ENCODE peak calls at places on chromosome 11, in seven cellular contexts. R is RWPE1; U is body of pancreas; C is colonic mucosa; Y is effector memory CD4-positive, alpha-beta T cell; L is Panc1; I is IMR-90. T is an unnamed sample.

GRCh38 chr11:120337133-120337895 is 1.1 kb downstream of the ARHGEF12 start:
- DNase-seq in R (no peak), U (peak; percentile 46), C (peak; percentile 64), Y (no peak), L (no peak), I (no peak), T (no peak)

GRCh38 chr11:93169950-93170561 is 27.7 kb downstream of the SLC36A4 start:
- DNase-seq in R (peak; percentile 9), U (no peak), C (no peak), Y (no peak), L (peak; percentile 7), I (peak; percentile 62), T (no peak)

GRCh38 chr11:43382614-43383013 is 23.9 kb downstream of the TTC17 start:
- DNase-seq in R (no peak), U (no peak), C (no peak), Y (no peak), L (no peak), I (no peak), T (no peak)

GRCh38 chr11:68565768-68566167 is 105.2 kb downstream of the PPP6R3 start:
- DNase-seq in R (no peak), U (no peak), C (no peak), Y (no peak), L (no peak), I (no peak), T (no peak)

GRCh38 chr11:37963440-37963839 is 1365.4 kb upstream of the RAG2 start:
- DNase-seq in R (no peak), U (no peak), C (no peak), Y (no peak), L (no peak), I (no peak), T (no peak)

GRCh38 chr11:81005595-81005994 is 1564.8 kb upstream of the TENM4 start:
- DNase-seq in R (peak; percentile 83), U (no peak), C (no peak), Y (no peak), L (peak; percentile 35), I (peak; percentile 80), T (no peak)

GRCh38 chr11:43942651-43943356 is 367 bp downstream of the C11orf96 start:
- DNase-seq in R (no peak), U (no peak), C (no peak), Y (no peak), L (no peak), I (peak; percentile 33), T (no peak)

GRCh38 chr11:127766734-127767133 is 766.2 kb upstream of the KIRREL3 start:
- DNase-seq in R (no peak), U (no peak), C (no peak), Y (no peak), L (no peak), I (no peak), T (no peak)

GRCh38 chr11:66616379-66617147 is at the start of gene RBM14:
- DNase-seq in R (peak; percentile 99), U (peak; percentile 98), C (peak; percentile 99), Y (peak; percentile 98), L (peak; percentile 96), I (peak; percentile 99), T (peak; percentile 97)

GRCh38 chr11:45812581-45813548 is 7.9 kb downstream of the SLC35C1 start:
- DNase-seq in R (no peak), U (no peak), C (no peak), Y (no peak), L (no peak), I (no peak), T (no peak)

GRCh38 chr11:74319139-74319538 is 7.7 kb upstream of the P4HA3 start:
- DNase-seq in R (peak; percentile 59), U (no peak), C (no peak), Y (no peak), L (peak; percentile 78), I (peak; percentile 93), T (no peak)

GRCh38 chr11:61041755-61042518 is 60.4 kb upstream of the CD5 start:
- DNase-seq in R (peak; percentile 21), U (no peak), C (peak; percentile 44), Y (peak; percentile 81), L (no peak), I (no peak), T (no peak)

GRCh38 chr11:69172674-69173073 is 16.9 kb downstream of the SMIM38 start:
- DNase-seq in R (no peak), U (no peak), C (no peak), Y (no peak), L (no peak), I (peak; percentile 22), T (no peak)

GRCh38 chr11:776459-777287 is 614 bp downstream of the GATD1 start:
- DNase-seq in R (no peak), U (peak; percentile 35), C (no peak), Y (no peak), L (no peak), I (no peak), T (no peak)

GRCh38 chr11:65206441-65206841 is 24.7 kb downstream of the CAPN1 start:
- DNase-seq in R (no peak), U (no peak), C (no peak), Y (no peak), L (no peak), I (no peak), T (no peak)

GRCh38 chr11:47154738-47155570 is 21.7 kb downstream of the ARFGAP2 start:
- DNase-seq in R (no peak), U (no peak), C (no peak), Y (no peak), L (no peak), I (no peak), T (no peak)

GRCh38 chr11:17263803-17264202 is 12.7 kb upstream of the NUCB2 start:
- DNase-seq in R (peak; percentile 77), U (no peak), C (no peak), Y (no peak), L (no peak), I (peak; percentile 70), T (no peak)

DNA sequence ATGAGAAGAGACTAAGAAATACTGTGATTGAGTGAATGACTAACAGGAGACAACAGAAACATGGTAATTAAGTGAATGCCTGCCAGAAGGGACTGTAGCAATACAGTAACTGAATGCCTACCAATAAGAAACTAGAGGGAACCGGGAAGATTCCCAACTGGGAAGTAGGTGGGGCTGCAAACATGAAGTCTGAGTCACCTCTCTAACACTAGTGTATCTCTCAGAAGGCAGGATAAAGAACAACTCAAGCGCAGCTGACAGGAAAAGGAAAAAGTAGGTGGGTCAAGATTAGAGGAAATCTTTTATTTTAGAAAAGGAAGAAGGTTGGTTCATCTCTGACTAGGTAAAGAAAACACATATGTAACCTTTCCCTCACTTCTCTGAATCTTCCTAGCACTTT is 14.0 kb downstream of the C11orf42 start:
- DNase-seq in R (peak; percentile 84), U (no peak), C (peak; percentile 58), Y (no peak), L (peak; percentile 13), I (peak; percentile 90), T (no peak)
- H3K27ac ChIP-seq in R (peak overlapping the region; percentile 74), U (no peak overlapping the region), C (peak overlapping the region; percentile 73), Y (no peak overlapping the region), L (no peak overlapping the region), I (no peak overlapping the region), T (no peak overlapping the region)

GRCh38 chr11:86570457-86570856 is 102.0 kb downstream of the ME3 start:
- DNase-seq in R (no peak), U (no peak), C (no peak), Y (no peak), L (no peak), I (no peak), T (no peak)
- H3K27ac ChIP-seq in R (no peak overlapping the region), U (no peak overlapping the region), C (peak overlapping the region; percentile 45), Y (no peak overlapping the region), L (peak overlapping the region; percentile 58), I (no peak overlapping the region), T (no peak overlapping the region)

DNA sequence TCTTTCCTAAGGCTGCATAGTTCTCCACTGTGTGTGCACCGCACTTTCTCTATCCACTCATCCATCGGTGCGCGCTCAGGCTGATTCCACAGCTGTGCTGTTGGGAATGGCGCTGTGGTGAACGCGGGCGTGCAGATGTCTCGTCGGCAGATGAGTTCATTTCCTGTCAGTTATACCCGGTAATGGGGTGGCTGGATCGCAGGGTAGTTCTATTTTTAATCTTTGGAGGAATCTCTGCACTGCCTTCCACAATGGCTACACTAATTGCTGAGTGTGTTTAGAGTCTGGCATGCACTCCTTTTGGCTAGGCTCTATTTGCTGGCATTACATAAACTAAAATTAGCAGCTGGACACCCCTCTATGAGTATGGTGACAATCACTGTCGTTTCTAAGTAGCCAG is 27.9 kb upstream of the KRTAP5-7 start:
- DNase-seq in R (no peak), U (no peak), C (no peak), Y (no peak), L (no peak), I (peak; percentile 8), T (no peak)
- H3K27ac ChIP-seq in R (no peak overlapping the region), U (no peak overlapping the region), C (no peak overlapping the region), Y (no peak overlapping the region), L (no peak overlapping the region), I (no peak overlapping the region), T (no peak overlapping the region)

GRCh38 chr11:19218216-19218615 is 16.4 kb upstream of the CSRP3 start:
- DNase-seq in R (no peak), U (no peak), C (no peak), Y (no peak), L (no peak), I (no peak), T (peak; percentile 22)
- H3K27ac ChIP-seq in R (peak overlapping the region; percentile 65), U (no peak overlapping the region), C (no peak overlapping the region), Y (no peak overlapping the region), L (no peak overlapping the region), I (no peak overlapping the region), T (no peak overlapping the region)

GRCh38 chr11:113533425-113533698 is 58.2 kb upstream of the DRD2 start:
- DNase-seq in R (no peak), U (no peak), C (no peak), Y (no peak), L (no peak), I (no peak), T (no peak)

GRCh38 chr11:113529606-113530005 is 54.4 kb upstream of the DRD2 start:
- DNase-seq in R (no peak), U (no peak), C (no peak), Y (no peak), L (no peak), I (no peak), T (no peak)

GRCh38 chr11:113532697-113533424 is 57.7 kb upstream of the DRD2 start:
- DNase-seq in R (peak; percentile 74), U (peak; percentile 80), C (peak; percentile 75), Y (peak; percentile 9), L (peak; percentile 41), I (peak; percentile 71), T (peak; percentile 77)

GRCh38 chr11:113531078-113531477 is 55.9 kb upstream of the DRD2 start:
- DNase-seq in R (no peak), U (no peak), C (no peak), Y (no peak), L (no peak), I (no peak), T (no peak)

GRCh38 chr11:113531575-113532451 is 56.6 kb upstream of the DRD2 start:
- DNase-seq in R (no peak), U (no peak), C (no peak), Y (no peak), L (no peak), I (no peak), T (no peak)
- H3K27ac ChIP-seq in R (no peak overlapping the region), U (no peak overlapping the region), C (no peak overlapping the region), Y (no peak overlapping the region), L (peak overlapping the region; percentile 30), I (no peak overlapping the region), T (no peak overlapping the region)

T was measured in substantia nigra.